ENCODE peak calls at places on chromosomes 5 and 9, in eight cellular contexts. P, Z, N, S, X, H, L and T are unnamed samples.
A peak's percentile ranks its signal among the peaks of the same experiment; 100 is the strongest.

GRCh38 chr9:121674952-121675351 is 23.5 kb downstream of the DAB2IP start:
- DNase-seq in P (peak; percentile 1), Z (no peak), N (no peak), S (no peak), X (no peak), H (peak; percentile 74), L (peak; percentile 19), T (no peak)

GRCh38 chr5:41755705-41756104 is 114.5 kb downstream of the OXCT1 start:
- DNase-seq in P (no peak), Z (no peak), N (no peak), S (no peak), X (no peak), H (no peak), L (no peak), T (no peak)

GRCh38 chr5:33068786-33069185 is 357.7 kb downstream of the NPR3 start:
- DNase-seq in P (no peak), Z (no peak), N (no peak), S (peak; percentile 5), X (no peak), H (peak; percentile 50), L (no peak), T (no peak)

GRCh38 chr9:133484671-133485437 is 6.0 kb upstream of the SLC2A6 start:
- DNase-seq in P (peak; percentile 68), Z (no peak), N (peak; percentile 44), S (no peak), X (no peak), H (no peak), L (peak; percentile 56), T (peak; percentile 18)

GRCh38 chr5:67199859-67200258 is 3.3 kb upstream of the CD180 start:
- DNase-seq in P (no peak), Z (no peak), N (no peak), S (no peak), X (no peak), H (no peak), L (no peak), T (no peak)

GRCh38 chr5:57824047-57824446 is 341.4 kb upstream of the ACTBL2 start:
- DNase-seq in P (no peak), Z (no peak), N (no peak), S (peak; percentile 31), X (no peak), H (peak; percentile 91), L (no peak), T (no peak)

GRCh38 chr5:173968154-173968553 is 20.8 kb upstream of the C5orf47 start:
- DNase-seq in P (no peak), Z (no peak), N (no peak), S (no peak), X (no peak), H (no peak), L (no peak), T (no peak)

GRCh38 chr5:113325054-113325453 is 109.7 kb downstream of the TSSK1B start:
- DNase-seq in P (no peak), Z (no peak), N (no peak), S (no peak), X (no peak), H (peak; percentile 27), L (no peak), T (no peak)

GRCh38 chr9:6106576-6107339 is 91.3 kb upstream of the RANBP6 start:
- DNase-seq in P (no peak), Z (peak; percentile 5), N (peak; percentile 20), S (peak; percentile 54), X (no peak), H (peak; percentile 12), L (no peak), T (peak; percentile 35)

GRCh38 chr5:93789173-93790070 is 48.0 kb upstream of the POU5F2 start:
- DNase-seq in P (no peak), Z (no peak), N (no peak), S (peak; percentile 22), X (no peak), H (peak; percentile 88), L (no peak), T (no peak)

GRCh38 chr9:115042781-115043509 is 75.0 kb downstream of the TNC start:
- DNase-seq in P (no peak), Z (no peak), N (no peak), S (no peak), X (no peak), H (no peak), L (no peak), T (no peak)

GRCh38 chr5:151467576-151467975 is 20.2 kb downstream of the SLC36A1 start:
- DNase-seq in P (no peak), Z (no peak), N (no peak), S (no peak), X (no peak), H (no peak), L (no peak), T (no peak)

GRCh38 chr9:91985692-91986091 is 35.7 kb upstream of the ROR2 start:
- DNase-seq in P (no peak), Z (no peak), N (no peak), S (no peak), X (no peak), H (no peak), L (no peak), T (no peak)

GRCh38 chr5:71922584-71923106 is 184.6 kb upstream of the MAP1B start:
- DNase-seq in P (no peak), Z (no peak), N (no peak), S (peak; percentile 89), X (no peak), H (peak; percentile 64), L (no peak), T (no peak)

GRCh38 chr5:149651686-149652085 is 70.4 kb downstream of the ARHGEF37 start:
- DNase-seq in P (no peak), Z (no peak), N (no peak), S (no peak), X (no peak), H (no peak), L (no peak), T (no peak)

GRCh38 chr9:125965421-125965820 is 218.2 kb downstream of the PBX3 start:
- DNase-seq in P (no peak), Z (no peak), N (no peak), S (no peak), X (no peak), H (no peak), L (no peak), T (no peak)

GRCh38 chr5:127988149-127988755 is 95.3 kb upstream of the SLC12A2 start:
- DNase-seq in P (no peak), Z (no peak), N (peak; percentile 9), S (peak; percentile 88), X (no peak), H (peak; percentile 96), L (no peak), T (no peak)

GRCh38 chr5:135025730-135026644 is 8.0 kb downstream of the PITX1 start:
- DNase-seq in P (peak; percentile 39), Z (no peak), N (no peak), S (no peak), X (no peak), H (no peak), L (peak; percentile 41), T (no peak)
- H3K27ac ChIP-seq in P (no peak overlapping the region), Z (no peak overlapping the region), N (no peak overlapping the region), S (no peak overlapping the region), X (no peak overlapping the region), H (no peak overlapping the region), L (no peak overlapping the region), T (no peak overlapping the region)

DNA sequence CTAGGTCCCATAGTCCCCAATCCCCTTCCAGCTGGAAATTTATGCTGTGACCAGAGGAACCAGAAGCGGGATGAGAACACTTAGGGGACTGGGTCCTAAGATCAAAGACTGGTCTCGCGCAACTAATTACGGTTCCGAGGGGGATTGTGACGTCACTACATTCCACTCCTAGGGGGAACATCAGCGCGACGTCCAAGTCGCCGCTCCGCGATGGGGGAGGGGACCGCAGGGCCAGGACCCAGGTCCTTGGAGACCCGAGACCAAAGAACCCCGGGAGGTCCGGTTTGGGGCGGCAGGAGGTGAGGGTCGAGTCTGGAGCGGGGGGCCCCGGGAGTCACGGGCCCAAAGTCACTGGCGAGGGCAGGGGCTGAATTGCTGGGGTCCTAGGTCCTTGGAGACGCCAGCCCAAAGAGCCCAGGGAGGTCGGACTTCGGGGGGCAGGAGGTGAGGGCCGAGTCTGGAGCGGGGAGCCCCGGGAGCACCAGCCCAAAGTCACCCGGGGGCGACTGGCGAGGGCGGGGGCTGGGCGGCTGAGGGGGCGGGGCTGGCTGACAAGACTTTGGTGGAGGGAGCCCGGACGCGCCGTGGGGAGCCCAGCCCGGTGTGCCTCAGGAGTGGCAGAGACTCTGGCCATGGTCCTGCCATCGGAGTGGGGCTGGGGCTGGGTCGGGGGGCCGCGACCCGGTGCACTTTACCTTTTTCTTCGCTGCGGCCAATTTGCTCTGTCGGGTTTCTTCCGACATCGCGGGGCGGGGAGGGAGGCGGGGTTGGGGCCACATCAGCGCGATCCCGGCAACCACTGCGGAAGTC is at the start of gene GOLGA2:
- DNase-seq in P (no peak), Z (peak; percentile 24), N (peak; percentile 34), S (no peak), X (peak; percentile 73), H (peak; percentile 76), L (no peak), T (peak; percentile 47)
- TF ChIP-seq POLR2A in P (no peak), Z (no peak), N (no peak), S (no peak), X (no peak), H (peak; percentile 87), L (no peak), T (no peak)

GRCh38 chr5:95768731-95769130 is 37.6 kb downstream of the RHOBTB3 start:
- DNase-seq in P (no peak), Z (no peak), N (peak; percentile 42), S (no peak), X (no peak), H (no peak), L (no peak), T (no peak)

GRCh38 chr5:95773325-95774059 is 42.4 kb downstream of the RHOBTB3 start:
- DNase-seq in P (no peak), Z (no peak), N (no peak), S (peak; percentile 20), X (no peak), H (peak; percentile 90), L (no peak), T (no peak)

GRCh38 chr5:95771892-95772291 is 40.8 kb downstream of the RHOBTB3 start:
- DNase-seq in P (no peak), Z (no peak), N (no peak), S (no peak), X (no peak), H (no peak), L (no peak), T (no peak)

DNA sequence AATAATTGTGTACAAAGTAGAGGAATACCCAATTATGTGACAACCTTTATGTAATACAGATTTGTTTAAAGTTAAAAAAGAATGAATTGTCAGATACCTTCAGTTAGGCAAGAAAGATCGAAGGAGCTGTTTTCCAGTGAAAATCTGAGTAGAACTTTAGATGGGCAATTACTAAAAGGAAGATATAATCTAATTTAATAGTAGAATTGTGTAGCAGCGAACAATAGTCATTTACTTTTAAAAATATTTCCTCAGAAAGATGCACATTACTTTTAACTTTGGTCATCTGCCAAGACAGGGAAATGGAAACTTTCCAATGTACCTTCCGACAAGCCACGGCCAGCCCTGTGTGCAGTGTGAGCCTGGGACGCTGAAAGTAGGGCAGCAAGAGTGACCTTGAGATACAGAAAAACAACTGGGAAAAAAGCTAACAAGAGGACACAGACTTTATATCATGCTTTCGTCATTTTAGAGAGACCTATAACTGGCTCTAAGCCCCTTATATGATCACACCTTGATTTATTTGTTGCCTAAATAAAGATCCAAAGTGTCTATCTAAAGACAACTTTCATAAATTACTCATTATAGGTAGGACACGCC is 40.1 kb downstream of the RHOBTB3 start:
- DNase-seq in P (no peak), Z (no peak), N (peak; percentile 85), S (no peak), X (peak; percentile 68), H (no peak), L (peak; percentile 73), T (peak; percentile 48)
- H3K4me3 ChIP-seq in P (no peak overlapping the region), Z (no peak overlapping the region), N (no peak overlapping the region), S (no peak overlapping the region), X (no peak overlapping the region), H (no peak overlapping the region), L (no peak overlapping the region), T (no peak overlapping the region)

GRCh38 chr5:142316681-142317080 is 8.1 kb downstream of the SPRY4 start:
- DNase-seq in P (no peak), Z (no peak), N (no peak), S (no peak), X (no peak), H (no peak), L (no peak), T (no peak)
- H3K27ac ChIP-seq in P (peak overlapping the region; percentile 86), Z (no peak overlapping the region), N (no peak overlapping the region), S (no peak overlapping the region), X (no peak overlapping the region), H (peak overlapping the region; percentile 31), L (no peak overlapping the region), T (peak overlapping the region; percentile 91)